ENCODE peak calls at places on chromosome 3, in seven cellular contexts. R is BE2C, S is IMR-90, P is HCT116, I is psoas muscle, Y is lower lobe of right lung, T is esophagus squamous epithelium. U is an unnamed sample.

GRCh38 chr3:13301295-13301987 is 118.7 kb downstream of the NUP210 start:
- DNase-seq in P (peak; percentile 12), R (peak; percentile 33), I (no peak), T (no peak), S (peak; percentile 68), Y (peak; percentile 24), U (peak; percentile 60)

GRCh38 chr3:145889730-145890129 is 271.3 kb downstream of the PLOD2 start:
- DNase-seq in R (no peak), S (no peak), T (no peak), P (no peak), Y (no peak), I (no peak), U (no peak)

GRCh38 chr3:105976211-105976610 is 107.4 kb upstream of the CBLB start:
- DNase-seq in I (no peak), R (no peak), Y (no peak), T (no peak), S (peak; percentile 20), P (no peak), U (no peak)

GRCh38 chr3:45173776-45174175 is 27.6 kb upstream of the CDCP1 start:
- DNase-seq in T (no peak), P (no peak), I (no peak), R (no peak), S (no peak), Y (no peak), U (no peak)

GRCh38 chr3:12828751-12829150 is 12.6 kb downstream of the RPL32 start:
- DNase-seq in Y (no peak), R (no peak), S (no peak), I (no peak), T (no peak), P (no peak), U (no peak)

GRCh38 chr3:147410126-147410517 is 957 bp downstream of the ZIC1 start:
- DNase-seq in T (no peak), S (no peak), Y (no peak), R (no peak), P (no peak), I (no peak), U (no peak)

GRCh38 chr3:24773798-24774197 is 279.1 kb upstream of the THRB start:
- DNase-seq in I (peak; percentile 22), R (peak; percentile 59), T (no peak), P (peak; percentile 46), Y (no peak), S (peak; percentile 41), U (no peak)

GRCh38 chr3:195708626-195709481 is 11.9 kb upstream of the MUC20 start:
- DNase-seq in S (no peak), P (no peak), T (no peak), R (no peak), Y (no peak), I (no peak), U (no peak)

GRCh38 chr3:160801386-160802118 is 45.5 kb downstream of the PPM1L start:
- DNase-seq in P (no peak), Y (peak; percentile 49), S (peak; percentile 0), I (peak; percentile 37), T (no peak), R (no peak), U (no peak)

GRCh38 chr3:162704991-162705390 is 1208.4 kb downstream of the OTOL1 start:
- DNase-seq in P (no peak), S (no peak), R (no peak), Y (no peak), I (no peak), T (no peak), U (no peak)

GRCh38 chr3:152235709-152236298 is 32.9 kb upstream of the MBNL1 start:
- DNase-seq in R (no peak), Y (no peak), P (peak; percentile 6), S (peak; percentile 18), I (no peak), T (no peak), U (peak; percentile 8)

GRCh38 chr3:44398853-44399252 is 60.3 kb downstream of the TCAIM start:
- DNase-seq in P (no peak), I (no peak), S (no peak), R (no peak), Y (no peak), T (no peak), U (no peak)

GRCh38 chr3:113423699-113424098 is 17.6 kb downstream of the CFAP44 start:
- DNase-seq in S (no peak), P (no peak), T (no peak), I (no peak), R (no peak), Y (no peak), U (no peak)

GRCh38 chr3:67018105-67018788 is 20.1 kb downstream of the KBTBD8 start:
- DNase-seq in T (no peak), S (no peak), I (no peak), P (no peak), Y (peak; percentile 53), R (no peak), U (no peak)

GRCh38 chr3:101259485-101260341 is 60.7 kb downstream of the IMPG2 start:
- DNase-seq in P (no peak), S (no peak), I (no peak), R (no peak), Y (no peak), T (no peak), U (no peak)

GRCh38 chr3:50365080-50365841 is 5.9 kb upstream of the TMEM115 start:
- DNase-seq in I (peak; percentile 79), S (peak; percentile 49), Y (peak; percentile 89), P (peak; percentile 70), T (peak; percentile 50), R (peak; percentile 40), U (no peak)

GRCh38 chr3:13378155-13378554 is 42.0 kb downstream of the NUP210 start:
- DNase-seq in R (no peak), S (peak; percentile 5), I (no peak), Y (no peak), T (no peak), P (no peak), U (no peak)

GRCh38 chr3:52404391-52404790 is 40.5 kb downstream of the SEMA3G start:
- DNase-seq in Y (no peak), I (no peak), P (no peak), S (no peak), R (no peak), T (no peak), U (no peak)

GRCh38 chr3:44359146-44359751 is 20.7 kb downstream of the TCAIM start:
- DNase-seq in R (no peak), Y (no peak), S (no peak), P (no peak), T (no peak), I (no peak), U (no peak)

GRCh38 chr3:34254285-34254684 is 455.9 kb downstream of the PDCD6IP start:
- DNase-seq in S (no peak), I (no peak), Y (no peak), T (no peak), R (no peak), P (no peak), U (no peak)

GRCh38 chr3:34247401-34247800 is 449.0 kb downstream of the PDCD6IP start:
- DNase-seq in R (no peak), T (no peak), Y (no peak), S (no peak), P (no peak), I (no peak), U (no peak)

GRCh38 chr3:34248352-34248751 is 449.9 kb downstream of the PDCD6IP start:
- DNase-seq in T (no peak), I (no peak), S (no peak), P (no peak), R (no peak), Y (no peak), U (no peak)
- H3K4me1 ChIP-seq in T (no peaks in the 10 kb centered on the region), I (no peaks in the 10 kb centered on the region), S (no peaks in the 10 kb centered on the region), P (no peaks in the 10 kb centered on the region), R (no peaks in the 10 kb centered on the region), Y (no peaks in the 10 kb centered on the region), U (no peaks in the 10 kb centered on the region)

DNA sequence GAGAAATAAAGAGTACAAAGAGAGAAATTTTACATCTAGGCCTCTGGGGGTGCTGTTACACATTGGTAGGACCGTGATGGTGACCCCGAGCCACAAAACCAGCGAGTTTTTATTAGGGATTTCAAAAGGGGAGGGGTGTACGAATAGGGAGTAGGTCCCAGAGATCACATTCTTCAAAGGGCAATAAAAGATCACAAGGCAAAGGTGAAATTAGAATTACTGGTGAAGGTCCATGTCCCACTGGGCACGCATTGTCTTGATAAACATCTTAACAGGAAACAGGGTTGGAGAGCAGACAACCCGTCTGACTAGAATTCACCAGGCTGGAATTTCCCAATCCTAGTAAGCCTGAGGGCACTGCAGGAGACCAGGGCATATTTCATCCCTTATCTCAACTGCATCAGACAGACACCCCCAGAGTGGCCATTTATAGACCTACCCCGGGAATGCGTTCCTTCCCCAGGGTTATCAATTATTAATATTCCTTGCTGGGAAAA is 4.3 kb downstream of the IRAK2 start:
- DNase-seq in I (no peak), Y (no peak), T (no peak), S (no peak), P (no peak), R (peak; percentile 9), U (peak; percentile 72)
- H3K4me1 ChIP-seq in I (peaks cover 7% of the 10 kb centered on the region), Y (peaks cover 24% of the 10 kb centered on the region), T (peaks cover 46% of the 10 kb centered on the region), S (peaks cover 4% of the 10 kb centered on the region), P (peaks cover 6% of the 10 kb centered on the region), R (no peaks in the 10 kb centered on the region), U (peaks cover 25% of the 10 kb centered on the region)

DNA sequence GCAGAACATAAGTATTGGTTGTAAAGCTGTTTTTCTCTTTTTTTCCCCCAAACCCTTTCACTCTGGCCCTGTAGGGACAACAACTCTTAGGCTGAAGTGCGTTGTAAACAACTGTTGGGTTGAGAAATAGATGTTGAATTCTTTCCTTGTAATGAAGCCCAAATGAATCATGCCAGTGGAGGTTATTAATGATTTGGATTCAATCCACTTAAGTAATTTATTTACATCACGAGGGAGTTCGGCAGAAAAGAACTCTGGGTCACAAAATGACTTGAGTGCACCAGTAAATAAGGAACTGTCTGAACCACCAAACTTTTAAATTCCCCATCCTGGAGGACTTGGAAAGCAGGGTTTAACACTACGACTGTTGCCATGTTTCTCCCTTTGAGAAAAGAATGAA is 218.9 kb downstream of the PDZRN3 start:
- DNase-seq in P (no peak), S (peak; percentile 42), T (no peak), Y (no peak), I (no peak), R (no peak), U (no peak)
- H3K4me1 ChIP-seq in P (no peaks in the 10 kb centered on the region), S (peaks cover 26% of the 10 kb centered on the region), T (peaks cover 72% of the 10 kb centered on the region), Y (peaks cover 15% of the 10 kb centered on the region), I (peaks cover 42% of the 10 kb centered on the region), R (peaks cover 18% of the 10 kb centered on the region), U (no peaks in the 10 kb centered on the region)

DNA sequence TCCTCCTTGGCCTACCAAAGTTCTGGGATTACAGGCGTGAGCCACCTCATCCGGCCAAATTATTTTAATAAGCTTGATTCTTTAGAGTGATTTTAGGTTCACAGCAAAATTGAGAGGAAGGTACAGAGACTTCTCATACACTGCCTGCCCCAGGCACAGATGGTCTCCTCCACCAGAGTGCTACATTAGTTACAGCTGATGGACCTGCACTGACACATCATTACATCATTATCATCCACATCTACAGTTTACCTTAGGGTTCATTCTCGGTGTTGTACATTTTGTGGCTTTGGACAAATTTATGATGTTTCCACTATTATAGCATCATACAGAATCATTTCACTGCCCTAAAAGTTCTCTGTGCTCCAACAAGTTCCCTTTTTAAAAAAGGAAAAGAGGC is 4.4 kb upstream of the VPS8 start:
- DNase-seq in P (no peak), I (no peak), Y (no peak), T (no peak), S (peak; percentile 28), R (no peak), U (no peak)
- H3K4me1 ChIP-seq in P (peaks cover 7% of the 10 kb centered on the region), I (peaks cover 22% of the 10 kb centered on the region), Y (peaks cover 28% of the 10 kb centered on the region), T (peaks cover 13% of the 10 kb centered on the region), S (no peaks in the 10 kb centered on the region), R (peaks cover 3% of the 10 kb centered on the region), U (peaks cover 14% of the 10 kb centered on the region)